ENCODE peak calls at places on chromosomes 1 and 21, in seven cellular contexts. R, G, V, Z, I, C and Y are unnamed samples.

GRCh38 chr1:203036537-203036936 is 10.2 kb downstream of the PPFIA4 start:
- DNase-seq in V (no peak), R (peak; percentile 58), G (no peak), C (no peak), Z (no peak), I (no peak), Y (no peak)

GRCh38 chr1:66262233-66262632 is 271.7 kb upstream of the SGIP1 start:
- DNase-seq in R (no peak), C (no peak), Z (no peak), I (no peak), V (no peak), G (no peak), Y (no peak)

GRCh38 chr1:151342021-151342420 is 5.0 kb downstream of the RFX5 start:
- DNase-seq in G (no peak), C (no peak), R (no peak), Z (no peak), V (no peak), I (no peak), Y (no peak)

GRCh38 chr21:20997633-20998455 is at the start of gene NCAM2:
- DNase-seq in R (no peak), V (peak; percentile 95), C (peak; percentile 82), Z (peak; percentile 43), I (peak; percentile 4), G (peak; percentile 14), Y (peak; percentile 68)

GRCh38 chr1:25481625-25482024 is 50.9 kb downstream of the MACO1 start:
- DNase-seq in V (no peak), C (no peak), Z (no peak), I (no peak), G (no peak), R (no peak), Y (no peak)

GRCh38 chr1:204637985-204638356 is 47.6 kb downstream of the LRRN2 start:
- DNase-seq in R (no peak), C (peak; percentile 26), Z (no peak), V (peak; percentile 68), G (no peak), I (no peak), Y (no peak)

GRCh38 chr1:93749894-93750301 is 68.3 kb upstream of the BCAR3 start:
- DNase-seq in G (peak; percentile 73), R (no peak), V (peak; percentile 39), C (no peak), Z (no peak), I (peak; percentile 15), Y (no peak)

GRCh38 chr1:40909281-40909680 is 47.1 kb upstream of the CITED4 start:
- DNase-seq in R (no peak), Z (no peak), I (no peak), G (no peak), C (no peak), V (no peak), Y (no peak)

GRCh38 chr21:44751186-44751798 is 39.9 kb upstream of the TSPEAR start:
- DNase-seq in R (peak; percentile 71), C (no peak), I (no peak), V (no peak), G (no peak), Z (no peak), Y (no peak)

GRCh38 chr1:173126421-173126820 is 75.7 kb upstream of the TNFSF18 start:
- DNase-seq in G (no peak), I (no peak), C (no peak), V (no peak), Z (no peak), R (no peak), Y (no peak)

GRCh38 chr1:203796223-203796747 is 862 bp downstream of the ZBED6 start:
- DNase-seq in I (peak; percentile 49), Z (no peak), C (no peak), V (no peak), R (no peak), G (peak; percentile 44), Y (no peak)

GRCh38 chr1:15345711-15346355 is 63.9 kb upstream of the EFHD2 start:
- DNase-seq in R (peak; percentile 88), C (no peak), V (no peak), I (no peak), Z (peak; percentile 42), G (peak; percentile 88), Y (no peak)

GRCh38 chr1:206693029-206693428 is 8.3 kb downstream of the MAPKAPK2 start:
- DNase-seq in G (no peak), R (no peak), V (no peak), Z (no peak), C (no peak), I (peak; percentile 60), Y (peak; percentile 43)

GRCh38 chr1:86200901-86201300 is 44.3 kb upstream of the COL24A1 start:
- DNase-seq in C (no peak), G (no peak), R (no peak), Z (no peak), I (no peak), V (no peak), Y (no peak)

GRCh38 chr1:217133092-217133491 is 409.9 kb upstream of the ESRRG start:
- DNase-seq in C (no peak), R (no peak), I (no peak), G (no peak), Z (no peak), V (peak; percentile 15), Y (no peak)

GRCh38 chr21:31570824-31571425 is 88.6 kb upstream of the SOD1 start:
- DNase-seq in V (no peak), I (no peak), G (no peak), C (no peak), Z (no peak), R (no peak), Y (no peak)

DNA sequence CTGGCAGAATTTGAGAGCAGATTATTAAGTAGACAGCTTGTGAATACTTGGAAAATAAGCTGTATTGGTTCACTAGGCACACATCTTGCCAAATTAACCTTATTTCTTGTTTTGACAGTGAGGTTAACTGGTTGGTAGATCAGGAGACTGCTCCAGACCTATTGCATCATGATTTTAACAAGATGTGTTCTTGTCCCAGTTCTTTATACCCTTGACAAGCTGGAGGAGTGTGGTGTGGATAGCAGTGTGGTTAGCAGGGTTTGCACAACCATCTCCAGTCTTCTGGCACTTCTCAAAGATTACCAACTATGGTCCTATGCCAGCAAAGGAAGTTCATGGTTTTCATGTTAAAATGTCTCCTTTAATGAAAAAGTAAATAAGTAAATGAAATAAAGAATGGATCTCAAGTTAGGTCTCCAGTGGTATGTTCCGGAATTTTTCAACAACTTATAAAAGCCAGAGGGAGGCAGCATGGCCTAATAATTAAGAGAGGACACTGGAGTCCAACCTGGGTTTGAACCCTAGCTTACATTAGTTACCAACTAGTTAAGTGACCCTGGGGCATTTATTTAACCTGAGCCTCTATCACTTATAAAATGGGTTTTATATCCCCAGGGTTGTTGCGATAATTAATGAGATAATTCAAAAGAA is 34.1 kb downstream of the DDX20 start:
- DNase-seq in V (no peak), G (no peak), Z (no peak), I (no peak), R (no peak), C (no peak), Y (no peak)
- H3K27ac ChIP-seq in V (no peak overlapping the region), G (no peak overlapping the region), Z (no peak overlapping the region), I (no peak overlapping the region), R (no peak overlapping the region), C (no peak overlapping the region), Y (no peak overlapping the region)

GRCh38 chr1:19040010-19040680 is 83.7 kb upstream of the IFFO2 start:
- DNase-seq in G (no peak), I (no peak), V (no peak), R (peak; percentile 43), Z (no peak), C (no peak), Y (no peak)

GRCh38 chr1:19037659-19038058 is 81.2 kb upstream of the IFFO2 start:
- DNase-seq in V (no peak), I (no peak), C (no peak), R (peak; percentile 55), G (no peak), Z (no peak), Y (no peak)

GRCh38 chr1:19036701-19037605 is 80.5 kb upstream of the IFFO2 start:
- DNase-seq in Z (no peak), V (no peak), G (no peak), I (no peak), C (no peak), R (peak; percentile 56), Y (no peak)

GRCh38 chr1:19038096-19038495 is 81.6 kb upstream of the IFFO2 start:
- DNase-seq in V (no peak), I (no peak), G (no peak), C (no peak), R (peak; percentile 44), Z (no peak), Y (no peak)

GRCh38 chr1:19038732-19039131 is 82.3 kb upstream of the IFFO2 start:
- DNase-seq in V (no peak), G (no peak), C (no peak), I (no peak), Z (no peak), R (peak; percentile 21), Y (no peak)
- H3K27ac ChIP-seq in V (no peak overlapping the region), G (no peak overlapping the region), C (no peak overlapping the region), I (no peak overlapping the region), Z (no peak overlapping the region), R (peak overlapping the region; percentile 49), Y (no peak overlapping the region)

GRCh38 chr1:53431244-53431643 is 28.0 kb upstream of the DMRTB1 start:
- DNase-seq in R (no peak), V (no peak), C (no peak), Z (no peak), G (no peak), I (no peak), Y (no peak)

GRCh38 chr1:53430256-53430655 is 28.9 kb upstream of the DMRTB1 start:
- DNase-seq in R (no peak), G (no peak), Z (no peak), V (no peak), C (no peak), I (peak; percentile 11), Y (no peak)

GRCh38 chr1:53435151-53435550 is 24.0 kb upstream of the DMRTB1 start:
- DNase-seq in C (no peak), I (no peak), Z (no peak), G (no peak), V (no peak), R (no peak), Y (no peak)

GRCh38 chr1:53430779-53431178 is 28.4 kb upstream of the DMRTB1 start:
- DNase-seq in Z (no peak), I (no peak), V (peak; percentile 46), R (no peak), C (no peak), G (no peak), Y (no peak)

GRCh38 chr1:53431725-53432306 is 27.4 kb upstream of the DMRTB1 start:
- DNase-seq in G (peak; percentile 51), Z (no peak), R (no peak), V (no peak), C (no peak), I (no peak), Y (no peak)
- H3K27ac ChIP-seq in G (no peak overlapping the region), Z (no peak overlapping the region), R (no peak overlapping the region), V (no peak overlapping the region), C (no peak overlapping the region), I (no peak overlapping the region), Y (no peak overlapping the region)

DNA sequence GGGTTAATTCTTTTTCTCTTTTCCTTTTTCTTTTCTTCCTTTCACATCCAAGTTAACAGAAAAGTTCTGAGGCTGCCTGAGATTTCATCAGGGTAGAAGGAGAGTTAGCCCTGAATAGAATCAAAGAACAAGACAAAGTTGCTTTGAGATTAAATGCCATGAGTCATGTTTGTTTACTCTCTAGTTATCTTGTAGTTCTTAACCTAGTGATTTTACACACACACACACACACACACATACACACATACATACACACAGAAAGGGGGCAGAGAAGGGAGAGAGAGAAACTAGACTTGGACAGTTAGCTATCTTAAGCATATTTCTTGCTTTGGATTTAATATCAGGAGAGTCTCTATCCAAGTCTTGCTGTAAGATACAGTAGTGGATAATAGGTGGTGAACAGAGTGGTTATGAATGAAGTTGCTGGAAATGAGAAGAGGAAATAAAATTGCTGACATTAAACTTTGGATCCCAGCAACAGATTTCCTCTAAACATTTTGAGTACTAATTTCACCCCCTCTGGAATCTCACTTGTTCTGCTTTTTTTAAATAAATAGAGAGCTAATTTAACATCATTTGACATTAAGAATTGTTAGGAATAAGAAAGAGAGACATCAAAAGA is 19.9 kb downstream of the PLA2G4A start:
- DNase-seq in G (peak; percentile 77), I (no peak), R (no peak), V (no peak), Z (no peak), C (no peak), Y (no peak)
- H3K27ac ChIP-seq in G (no peak overlapping the region), I (no peak overlapping the region), R (peak overlapping the region; percentile 38), V (no peak overlapping the region), Z (no peak overlapping the region), C (no peak overlapping the region), Y (no peak overlapping the region)